ENCODE peak calls at places on chromosomes 1 and 21, in six cellular contexts. U is stomach, R is right atrium auricular region, X is HCT116, G is fibroblast of lung, J is suprapubic skin. E is an unnamed sample. For H3K4me1, the result is how much of the 10 kb centered on the place peaks cover.

GRCh38 chr21:43701936-43702784 is 16.8 kb upstream of the PDXK start:
- DNase-seq in U (no peak), R (no peak), X (no peak), G (no peak), J (no peak), E (peak)

GRCh38 chr1:23521588-23521987 is 9.4 kb downstream of the E2F2 start:
- DNase-seq in U (no peak), R (no peak), X (no peak), G (no peak), J (no peak), E (no peak)

GRCh38 chr1:43450251-43451070 is 3.3 kb downstream of the HYI start:
- DNase-seq in U (no peak), R (no peak), X (no peak), G (no peak), J (no peak), E (peak)

GRCh38 chr1:114390361-114390760 is 120.6 kb downstream of the TRIM33 start:
- DNase-seq in U (no peak), R (no peak), X (no peak), G (no peak), J (no peak), E (no peak)

GRCh38 chr1:202010042-202011015 is at the start of gene ELF3:
- DNase-seq in U (peak), R (no peak), X (peak), G (no peak), J (no peak), E (peak)

GRCh38 chr21:25925936-25926335 is 191.2 kb downstream of the GABPA start:
- DNase-seq in U (peak), R (no peak), X (no peak), G (no peak), J (no peak), E (no peak)

GRCh38 chr1:41890841-41891311 is 27.8 kb downstream of the HIVEP3 start:
- DNase-seq in U (peak), R (no peak), X (no peak), G (peak), J (no peak), E (no peak)

GRCh38 chr1:84742653-84743052 is 52.4 kb upstream of the SSX2IP start:
- DNase-seq in U (no peak), R (no peak), X (no peak), G (no peak), J (no peak), E (no peak)

GRCh38 chr21:44658913-44659595 is 1.3 kb downstream of the KRTAP12-3 start:
- DNase-seq in U (no peak), R (no peak), X (no peak), G (no peak), J (no peak), E (no peak)

GRCh38 chr1:21329209-21329844 is 39.1 kb upstream of the ECE1 start:
- DNase-seq in U (peak), R (no peak), X (peak), G (no peak), J (no peak), E (no peak)

GRCh38 chr1:20975668-20976067 is 188.6 kb upstream of the HP1BP3 start:
- DNase-seq in U (no peak), R (no peak), X (no peak), G (no peak), J (no peak), E (no peak)

GRCh38 chr1:228058981-228059535 is 23.4 kb upstream of the ARF1 start:
- DNase-seq in U (no peak), R (no peak), X (no peak), G (no peak), J (peak), E (no peak)

GRCh38 chr1:33455537-33456301 is 16.7 kb upstream of the ZSCAN20 start:
- DNase-seq in U (peak), R (peak), X (peak), G (peak), J (no peak), E (no peak)

GRCh38 chr1:173531069-173531693 is 54.0 kb downstream of the PRDX6 start:
- DNase-seq in U (no peak), R (no peak), X (no peak), G (no peak), J (no peak), E (no peak)

GRCh38 chr1:15952317-15953258 is 23.3 kb downstream of the ZBTB17 start:
- DNase-seq in U (no peak), R (no peak), X (peak), G (peak), J (no peak), E (peak)

GRCh38 chr1:21896652-21897532 is 40.2 kb downstream of the HSPG2 start:
- DNase-seq in U (peak), R (peak), X (no peak), G (no peak), J (peak), E (peak)

GRCh38 chr1:69016468-69016867 is 519.6 kb upstream of the DEPDC1 start:
- DNase-seq in U (no peak), R (no peak), X (no peak), G (no peak), J (no peak), E (no peak)
- TF ChIP-seq CTCF in U (no peak), R (no peak), X (peak), G (no peak), J (no peak), E (no peak)

GRCh38 chr1:66506393-66506687 is 27.6 kb upstream of the SGIP1 start:
- DNase-seq in U (no peak), R (no peak), X (no peak), G (no peak), J (no peak), E (no peak)

GRCh38 chr1:66506991-66507390 is 27.0 kb upstream of the SGIP1 start:
- DNase-seq in U (no peak), R (no peak), X (no peak), G (no peak), J (no peak), E (no peak)

GRCh38 chr1:66502084-66502483 is 31.9 kb upstream of the SGIP1 start:
- DNase-seq in U (no peak), R (no peak), X (no peak), G (no peak), J (no peak), E (no peak)

GRCh38 chr1:66505671-66506392 is 28.1 kb upstream of the SGIP1 start:
- DNase-seq in U (no peak), R (no peak), X (no peak), G (peak), J (no peak), E (no peak)

DNA sequence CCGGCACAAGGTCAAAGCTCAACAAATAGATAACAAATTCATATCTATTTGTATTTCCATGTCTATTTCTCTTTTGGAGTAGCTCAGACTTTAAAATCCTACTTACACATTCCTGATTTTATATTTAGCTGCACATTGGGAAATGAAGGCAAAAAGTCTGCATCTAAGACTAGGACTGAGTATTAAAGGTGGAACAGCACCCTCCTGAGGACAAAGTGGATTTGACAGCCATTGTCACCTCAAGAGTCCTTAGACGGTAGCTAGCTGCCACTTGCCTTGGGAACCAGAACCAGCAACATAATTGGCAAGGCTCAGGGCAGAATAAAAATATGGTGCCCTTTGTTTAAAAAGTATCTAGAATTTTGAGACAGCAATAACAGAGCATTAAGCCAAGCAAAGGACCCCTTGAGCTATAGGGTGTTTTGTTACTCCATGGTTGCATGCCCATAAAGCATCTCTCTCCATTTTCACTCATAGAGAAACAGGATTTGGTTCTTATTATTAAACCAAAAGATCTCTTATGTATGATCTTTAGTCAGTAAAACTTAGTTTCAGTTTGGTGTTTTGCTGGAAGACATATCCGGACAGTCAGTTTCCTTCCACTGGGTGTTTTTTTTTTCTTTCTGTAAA is 30.0 kb upstream of the SGIP1 start:
- DNase-seq in U (peak), R (no peak), X (peak), G (peak), J (no peak), E (no peak)
- H3K4me3 ChIP-seq in U (no peak), R (no peak), X (no peak), G (no peak), J (no peak), E (no peak)

DNA sequence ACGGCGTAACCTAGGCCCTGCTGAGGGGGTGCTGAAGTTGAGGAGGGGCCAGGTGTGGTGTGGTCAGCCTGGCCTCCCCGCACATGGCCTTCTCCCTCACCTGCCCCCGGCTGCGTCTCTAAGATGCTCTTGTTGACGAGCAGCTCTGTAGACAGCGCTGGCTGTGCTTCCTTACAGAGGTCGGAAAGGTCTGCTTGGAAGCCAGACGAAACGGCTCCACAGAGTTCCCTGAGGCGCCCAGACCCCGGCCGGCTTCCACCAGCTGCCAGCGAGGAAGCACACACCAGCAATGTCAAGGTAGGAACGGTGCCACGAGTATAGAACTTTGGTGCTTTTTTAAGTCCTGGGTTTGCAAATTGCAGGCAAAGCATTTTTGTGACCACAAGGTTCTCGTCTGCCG is 18.8 kb upstream of the DIP2A start:
- DNase-seq in U (no peak), R (no peak), X (no peak), G (no peak), J (no peak), E (no peak)
- H3K4me1 ChIP-seq in U (under half), R (under half), X (under half), G (under half), J (under half), E (under half)

GRCh38 chr1:25903986-25904385 is 2.2 kb downstream of the STMN1 start:
- DNase-seq in U (no peak), R (no peak), X (no peak), G (no peak), J (no peak), E (peak)

GRCh38 chr1:25906644-25907300 is 553 bp upstream of the STMN1 start:
- DNase-seq in U (peak), R (no peak), X (no peak), G (no peak), J (no peak), E (no peak)

GRCh38 chr1:25907473-25908058 is 1.3 kb upstream of the STMN1 start:
- DNase-seq in U (no peak), R (no peak), X (no peak), G (no peak), J (no peak), E (no peak)

GRCh38 chr1:25905680-25906643 is at the start of gene STMN1:
- DNase-seq in U (peak), R (peak), X (peak), G (peak), J (peak), E (peak)

GRCh38 chr1:25904942-25905679 is 1.1 kb downstream of the STMN1 start:
- DNase-seq in U (peak), R (peak), X (peak), G (peak), J (peak), E (peak)
- TF ChIP-seq CTCF in U (no peak), R (no peak), X (no peak), G (no peak), J (no peak), E (no peak)

GRCh38 chr21:33380483-33380998 is 22.7 kb upstream of the IFNGR2 start:
- DNase-seq in U (peak), R (peak), X (peak), G (peak), J (peak), E (peak)

GRCh38 chr21:33388188-33388587 is 15.0 kb upstream of the IFNGR2 start:
- DNase-seq in U (no peak), R (no peak), X (no peak), G (no peak), J (no peak), E (peak)

GRCh38 chr21:33386222-33386784 is 16.9 kb upstream of the IFNGR2 start:
- DNase-seq in U (no peak), R (no peak), X (no peak), G (no peak), J (no peak), E (no peak)

GRCh38 chr21:33384851-33385331 is 18.3 kb upstream of the IFNGR2 start:
- DNase-seq in U (no peak), R (no peak), X (no peak), G (peak), J (no peak), E (peak)

DNA sequence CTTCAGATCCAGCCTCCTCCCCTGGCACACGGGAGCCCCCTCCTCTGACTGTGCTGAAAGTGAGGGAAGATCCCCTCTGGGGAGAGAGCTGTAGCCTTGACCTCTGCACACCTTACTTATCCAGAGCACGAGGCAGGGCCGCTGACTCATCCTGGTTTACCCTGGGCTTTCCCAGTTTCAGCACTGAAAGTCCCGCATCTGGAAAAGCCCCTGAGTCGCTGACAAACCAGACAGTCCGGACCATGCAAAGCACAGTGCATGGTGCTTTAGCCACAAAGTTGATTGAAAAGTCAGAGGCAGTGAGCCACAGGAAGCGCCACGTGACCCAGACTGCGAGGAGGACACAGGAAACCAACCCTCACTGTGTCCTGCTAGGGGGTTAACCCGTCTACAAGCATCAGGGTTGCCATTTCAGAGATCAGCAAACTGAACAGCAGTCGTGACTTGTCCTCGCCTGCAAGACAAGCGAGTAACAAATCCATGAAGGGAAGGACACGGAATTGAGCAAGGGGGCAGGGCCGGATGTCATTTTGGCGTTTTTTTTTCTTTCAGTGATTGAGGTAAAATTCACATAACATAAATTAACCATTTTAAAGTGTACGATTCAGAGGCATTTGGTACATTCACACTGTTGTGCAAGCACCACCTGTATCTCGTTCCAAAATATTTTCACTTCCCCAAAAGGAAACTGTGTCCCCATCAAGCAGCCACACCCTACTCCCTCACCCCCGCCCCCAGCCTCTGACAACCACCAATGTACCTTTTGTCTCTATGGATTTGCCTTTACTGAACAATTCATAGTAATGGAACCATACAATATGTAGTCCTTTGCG is 19.9 kb upstream of the IFNGR2 start:
- DNase-seq in U (peak), R (peak), X (peak), G (peak), J (no peak), E (peak)
- H3K4me3 ChIP-seq in U (peak), R (peak), X (no peak), G (no peak), J (peak), E (peak)

GRCh38 chr1:9321480-9321849 is 28.8 kb downstream of the SPSB1 start:
- DNase-seq in U (no peak), R (no peak), X (no peak), G (peak), J (no peak), E (no peak)

GRCh38 chr1:9319208-9319788 is 26.6 kb downstream of the SPSB1 start:
- DNase-seq in U (no peak), R (no peak), X (no peak), G (no peak), J (no peak), E (no peak)

GRCh38 chr1:9321986-9322715 is 29.5 kb downstream of the SPSB1 start:
- DNase-seq in U (no peak), R (no peak), X (no peak), G (no peak), J (no peak), E (no peak)

GRCh38 chr1:9319789-9320519 is 27.3 kb downstream of the SPSB1 start:
- DNase-seq in U (no peak), R (no peak), X (no peak), G (no peak), J (no peak), E (no peak)

GRCh38 chr1:9320520-9321479 is 28.1 kb downstream of the SPSB1 start:
- DNase-seq in U (no peak), R (no peak), X (no peak), G (no peak), J (no peak), E (no peak)
- H3K4me1 ChIP-seq in U (half or more), R (under half), X (under half), G (under half), J (half or more), E (under half)

E was measured in kidney.